ENCODE peak calls at places on chromosomes 13 and 19, in seven cellular contexts. L is endothelial cell; G is NB4; B is HFFc6; V is brain microvascular endothelial cell; Y is stimulated activated CD4-positive, alpha-beta T cell treated with anti-CD3 and anti-CD28 coated beads, Interleukin-1b, Interleukin-23, amount 100 ng/mL, for 4 hours; P is neural crest cell. J is an unnamed sample.

GRCh38 chr19:34497112-34497805 is 15.7 kb downstream of the WTIP start:
- DNase-seq in Y (no peak), P (no peak), L (no peak), G (no peak), V (no peak), B (no peak), J (no peak)

GRCh38 chr13:94173312-94173854 is 306.1 kb downstream of the DCT start:
- DNase-seq in L (no peak), V (peak), B (peak), Y (no peak), P (no peak), G (no peak), J (no peak)

GRCh38 chr19:38251564-38252051 is 4.6 kb downstream of the PPP1R14A start:
- DNase-seq in P (no peak), L (no peak), G (no peak), B (no peak), Y (no peak), V (peak), J (no peak)

GRCh38 chr13:109941951-109942350 is 155.6 kb upstream of the IRS2 start:
- DNase-seq in V (no peak), B (peak), L (no peak), P (no peak), G (peak), Y (no peak), J (no peak)

GRCh38 chr13:98787986-98788385 is 35.5 kb upstream of the SLC15A1 start:
- DNase-seq in V (no peak), P (no peak), L (no peak), B (no peak), Y (no peak), G (no peak), J (no peak)

GRCh38 chr19:14022469-14022868 is 5.5 kb upstream of the RLN3 start:
- DNase-seq in B (peak), P (no peak), Y (no peak), V (no peak), G (no peak), L (no peak), J (no peak)

GRCh38 chr13:70253411-70253810 is 145.2 kb upstream of the KLHL1 start:
- DNase-seq in B (no peak), G (no peak), L (no peak), Y (no peak), V (peak), P (no peak), J (no peak)

GRCh38 chr13:20148501-20149183 is 12.2 kb downstream of the GJA3 start:
- DNase-seq in G (no peak), L (no peak), P (no peak), Y (no peak), B (no peak), V (no peak), J (no peak)

GRCh38 chr13:20411638-20412342 is 113.9 kb downstream of the CRYL1 start:
- DNase-seq in G (peak), V (no peak), P (no peak), B (no peak), Y (no peak), L (peak), J (peak)

GRCh38 chr13:28467886-28468519 is 26.9 kb downstream of the FLT1 start:
- DNase-seq in B (no peak), G (peak), P (no peak), V (no peak), L (no peak), Y (no peak), J (no peak)